ENCODE peak calls at places on chromosomes 6 and 20, in eight cellular contexts. S is mammary epithelial cell, T is Peyer's patch, Y is caudate nucleus, M is body of pancreas, L is RWPE1, E is small intestine, P is A673. J is an unnamed sample.

GRCh38 chr20:13661070-13661687 is 22.4 kb upstream of the TASP1 start:
- DNase-seq in S (peak), T (no peak), Y (no peak), M (no peak), L (no peak), E (no peak), P (no peak), J (no peak)

GRCh38 chr20:43752561-43753301 is 25.9 kb upstream of the GTSF1L start:
- DNase-seq in S (peak), T (peak), Y (no peak), M (no peak), L (no peak), E (no peak), P (no peak), J (peak)

GRCh38 chr6:124551711-124552233 is 410.5 kb upstream of the RNF217 start:
- DNase-seq in S (no peak), T (no peak), Y (no peak), M (no peak), L (no peak), E (no peak), P (no peak), J (no peak)

GRCh38 chr6:130900913-130901312 is 73.7 kb downstream of the SMLR1 start:
- DNase-seq in S (peak), T (no peak), Y (no peak), M (no peak), L (peak), E (no peak), P (no peak), J (no peak)

GRCh38 chr6:116446399-116446798 is 14.8 kb upstream of the CALHM6 start:
- DNase-seq in S (peak), T (no peak), Y (no peak), M (no peak), L (no peak), E (peak), P (no peak), J (no peak)

GRCh38 chr20:45867811-45868176 is 10.4 kb downstream of the ZSWIM3 start:
- DNase-seq in S (peak), T (no peak), Y (no peak), M (no peak), L (peak), E (peak), P (no peak), J (no peak)

GRCh38 chr6:77341058-77341986 is 122.0 kb downstream of the HTR1B start:
- DNase-seq in S (no peak), T (no peak), Y (no peak), M (peak), L (peak), E (peak), P (no peak), J (no peak)

GRCh38 chr6:168929871-168930450 is 323.7 kb downstream of the THBS2 start:
- DNase-seq in S (no peak), T (no peak), Y (no peak), M (no peak), L (no peak), E (no peak), P (no peak), J (no peak)

GRCh38 chr6:142784344-142784743 is 160.6 kb downstream of the HIVEP2 start:
- DNase-seq in S (no peak), T (peak), Y (no peak), M (no peak), L (no peak), E (no peak), P (no peak), J (no peak)

GRCh38 chr6:124885171-124885570 is 77.1 kb upstream of the RNF217 start:
- DNase-seq in S (no peak), T (no peak), Y (no peak), M (no peak), L (no peak), E (no peak), P (peak), J (no peak)

GRCh38 chr6:157760589-157761330 is 62.3 kb upstream of the SNX9 start:
- DNase-seq in S (peak), T (no peak), Y (no peak), M (no peak), L (peak), E (no peak), P (no peak), J (no peak)

GRCh38 chr6:113873043-113873667 is 16.0 kb downstream of the MARCKS start:
- DNase-seq in S (no peak), T (peak), Y (no peak), M (peak), L (no peak), E (peak), P (no peak), J (peak)

GRCh38 chr6:125356888-125357287 is 55.1 kb upstream of the HDDC2 start:
- DNase-seq in S (no peak), T (no peak), Y (peak), M (no peak), L (no peak), E (no peak), P (no peak), J (no peak)

GRCh38 chr6:45812937-45813336 is 202.7 kb downstream of the CLIC5 start:
- DNase-seq in S (no peak), T (no peak), Y (peak), M (no peak), L (no peak), E (no peak), P (no peak), J (no peak)

GRCh38 chr20:4554346-4554745 is 167.4 kb upstream of the PRND start:
- DNase-seq in S (no peak), T (no peak), Y (no peak), M (no peak), L (no peak), E (no peak), P (no peak), J (no peak)

GRCh38 chr20:4559106-4559505 is 162.6 kb upstream of the PRND start:
- DNase-seq in S (no peak), T (no peak), Y (no peak), M (no peak), L (no peak), E (no peak), P (no peak), J (no peak)

GRCh38 chr20:4556781-4557180 is 164.9 kb upstream of the PRND start:
- DNase-seq in S (no peak), T (no peak), Y (no peak), M (no peak), L (no peak), E (no peak), P (no peak), J (no peak)

GRCh38 chr20:4552075-4552474 is 169.6 kb upstream of the PRND start:
- DNase-seq in S (no peak), T (no peak), Y (no peak), M (no peak), L (no peak), E (no peak), P (no peak), J (no peak)

GRCh38 chr20:4555188-4555893 is 166.4 kb upstream of the PRND start:
- DNase-seq in S (peak), T (no peak), Y (no peak), M (no peak), L (peak), E (peak), P (no peak), J (no peak)
- H3K27ac ChIP-seq in S (peak), T (no peak), Y (no peak), M (no peak), L (no peak), E (no peak), P (no peak), J (no peak)

DNA sequence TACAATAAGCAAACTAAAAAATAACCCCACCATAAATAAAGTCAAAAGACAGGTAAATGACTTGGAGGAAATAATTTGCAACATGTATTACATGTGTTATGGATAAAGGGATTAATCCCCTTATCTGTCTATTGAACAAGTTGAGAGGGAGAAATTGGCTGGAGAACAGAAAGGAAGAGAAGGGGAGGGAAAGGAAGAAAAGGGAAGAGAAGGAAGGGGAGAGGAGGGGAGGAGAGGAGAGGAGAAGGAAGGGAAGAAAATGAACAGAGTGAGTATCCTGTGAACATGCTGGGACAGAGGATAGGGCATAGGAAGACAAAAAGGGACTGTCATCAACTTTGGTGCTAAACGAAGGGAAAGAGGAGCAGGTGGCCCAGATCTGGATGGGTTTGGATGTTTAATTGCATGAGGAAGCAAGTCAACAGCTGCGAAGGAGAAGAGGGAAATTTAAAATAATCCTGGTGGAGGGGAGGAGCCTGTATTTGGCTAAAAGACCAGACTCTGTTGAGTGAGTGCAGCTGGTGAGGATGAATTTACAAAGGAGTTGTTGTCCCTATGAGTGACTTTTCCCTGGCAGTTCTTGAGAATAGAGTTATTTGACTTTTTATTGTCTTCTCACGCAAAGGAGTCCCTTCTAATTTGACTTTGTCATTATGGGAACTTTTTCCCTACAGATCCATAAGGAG is 14.2 kb upstream of the SHLD1 start:
- DNase-seq in S (no peak), T (no peak), Y (no peak), M (no peak), L (no peak), E (no peak), P (peak), J (no peak)
- H3K27ac ChIP-seq in S (no peak), T (peak), Y (no peak), M (no peak), L (no peak), E (peak), P (no peak), J (peak)

GRCh38 chr20:40323411-40323810 is 365.6 kb downstream of the MAFB start:
- DNase-seq in S (peak), T (no peak), Y (no peak), M (no peak), L (peak), E (no peak), P (peak), J (no peak)

GRCh38 chr20:40322941-40323340 is 366.1 kb downstream of the MAFB start:
- DNase-seq in S (peak), T (no peak), Y (no peak), M (no peak), L (no peak), E (no peak), P (no peak), J (no peak)

GRCh38 chr20:40325006-40325563 is 364.0 kb downstream of the MAFB start:
- DNase-seq in S (no peak), T (no peak), Y (no peak), M (no peak), L (no peak), E (no peak), P (no peak), J (no peak)

GRCh38 chr20:40331249-40331648 is 357.8 kb downstream of the MAFB start:
- DNase-seq in S (no peak), T (no peak), Y (no peak), M (no peak), L (no peak), E (no peak), P (no peak), J (no peak)

DNA sequence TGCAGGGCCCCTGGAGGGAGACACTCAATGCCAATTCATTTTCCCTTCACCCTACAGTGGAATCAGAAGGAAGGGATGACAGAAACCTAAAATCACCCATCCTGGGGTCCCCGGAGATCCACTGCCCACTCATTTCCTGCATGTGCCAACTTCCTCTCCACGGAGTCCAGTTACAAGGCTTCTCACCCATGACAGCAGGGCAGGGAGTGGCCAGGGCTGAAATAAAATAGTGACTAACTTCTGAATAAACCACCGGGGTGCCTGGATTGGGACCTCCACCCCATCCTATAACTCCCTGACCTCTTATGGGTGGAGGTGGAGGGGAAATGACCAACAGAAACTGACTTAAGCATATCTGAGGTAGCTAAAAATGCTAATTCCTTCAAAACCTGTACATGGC is 362.2 kb downstream of the MAFB start:
- DNase-seq in S (no peak), T (no peak), Y (no peak), M (no peak), L (no peak), E (no peak), P (peak), J (no peak)
- H3K27ac ChIP-seq in S (no peak), T (no peak), Y (no peak), M (no peak), L (no peak), E (no peak), P (no peak), J (no peak)

DNA sequence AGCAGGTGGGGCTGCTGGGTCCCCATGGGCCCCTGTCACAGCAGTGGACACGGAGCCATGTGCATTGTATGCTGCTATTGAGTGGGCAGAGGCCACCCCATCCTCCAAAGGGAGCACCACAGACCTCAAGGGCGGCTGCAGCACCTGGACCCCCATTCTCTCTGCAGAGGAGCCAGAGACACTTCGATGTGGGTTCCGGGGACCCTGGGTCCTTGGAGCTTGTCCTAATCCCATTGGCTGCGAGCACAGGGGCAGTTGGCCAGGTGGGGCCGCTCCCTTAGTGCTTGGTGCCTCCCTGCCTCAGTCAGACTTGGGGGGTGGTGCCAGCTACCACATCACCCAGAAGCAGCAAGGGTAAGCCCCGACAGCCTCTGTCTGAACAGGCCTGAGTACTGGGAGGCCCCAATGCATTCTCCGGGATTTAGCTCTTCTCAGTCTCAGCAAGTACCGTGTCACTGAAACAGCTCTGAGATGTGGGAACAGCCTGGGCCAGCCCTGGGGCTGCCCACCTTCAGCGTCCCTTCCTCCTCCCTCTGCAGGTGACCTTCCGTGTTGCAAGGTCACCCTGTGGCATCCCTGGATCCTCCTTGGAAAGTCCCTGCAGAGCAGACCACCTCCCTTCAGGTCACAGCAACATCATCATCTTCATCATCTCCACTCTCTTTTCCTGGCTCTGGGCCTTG is 73.9 kb downstream of the GINS1 start:
- DNase-seq in S (no peak), T (no peak), Y (no peak), M (no peak), L (no peak), E (no peak), P (no peak), J (no peak)
- H3K27ac ChIP-seq in S (no peak), T (no peak), Y (no peak), M (no peak), L (peak), E (no peak), P (no peak), J (no peak)

GRCh38 chr20:23132293-23132929 is 46.3 kb upstream of the CD93 start:
- DNase-seq in S (no peak), T (no peak), Y (no peak), M (no peak), L (no peak), E (peak), P (no peak), J (no peak)

GRCh38 chr20:23129891-23130621 is 43.9 kb upstream of the CD93 start:
- DNase-seq in S (no peak), T (no peak), Y (no peak), M (no peak), L (no peak), E (no peak), P (no peak), J (no peak)

GRCh38 chr20:23131766-23132165 is 45.6 kb upstream of the CD93 start:
- DNase-seq in S (no peak), T (no peak), Y (no peak), M (no peak), L (no peak), E (no peak), P (no peak), J (no peak)

GRCh38 chr20:23129256-23129655 is 43.1 kb upstream of the CD93 start:
- DNase-seq in S (no peak), T (no peak), Y (no peak), M (no peak), L (no peak), E (no peak), P (no peak), J (no peak)

GRCh38 chr20:23130622-23130916 is 44.4 kb upstream of the CD93 start:
- DNase-seq in S (no peak), T (no peak), Y (no peak), M (no peak), L (no peak), E (no peak), P (no peak), J (no peak)
- H3K27ac ChIP-seq in S (no peak), T (no peak), Y (no peak), M (no peak), L (no peak), E (no peak), P (no peak), J (no peak)

GRCh38 chr20:37303637-37304036 is 14.2 kb downstream of the MANBAL start:
- DNase-seq in S (no peak), T (no peak), Y (no peak), M (no peak), L (no peak), E (peak), P (no peak), J (no peak)
- H3K27ac ChIP-seq in S (no peak), T (no peak), Y (no peak), M (no peak), L (no peak), E (peak), P (no peak), J (no peak)